ENCODE peak calls at places on chromosomes 6 and 20, in six cellular contexts. N is Right ventricle myocardium superior; G is hypothalamus; W is LHCN-M2; Y is activated effector memory CD4-positive, alpha-beta T cell treated with anti-CD3 and anti-CD28 coated beads, Interleukin-2, amount 50 U/mL, for 16 hours; Z is mesothelial cell of epicardium. I is an unnamed sample.

GRCh38 chr6:10205892-10206291 is 209.0 kb downstream of the TFAP2A start:
- DNase-seq in N (no peak), Y (no peak), G (no peak), W (no peak), Z (no peak), I (no peak)

GRCh38 chr6:154479388-154480143 is 30.9 kb downstream of the CNKSR3 start:
- DNase-seq in Z (no peak), Y (no peak), W (no peak), N (no peak), G (no peak), I (peak)

GRCh38 chr6:110323004-110323657 is 35.0 kb downstream of the METTL24 start:
- DNase-seq in G (no peak), Y (no peak), W (no peak), N (no peak), Z (no peak), I (no peak)

GRCh38 chr6:43096451-43097097 is 20.5 kb downstream of the PTK7 start:
- DNase-seq in G (peak), Z (no peak), N (no peak), Y (no peak), W (peak), I (peak)

GRCh38 chr20:5786930-5787826 is 37.0 kb downstream of the SHLD1 start:
- DNase-seq in N (no peak), Y (no peak), Z (no peak), W (peak), G (no peak), I (peak)

GRCh38 chr20:62808211-62808865 is 3.7 kb downstream of the OGFR start:
- DNase-seq in N (peak), G (peak), Z (no peak), W (peak), Y (peak), I (peak)

GRCh38 chr6:122400121-122400450 is 634 bp downstream of the HSF2 start:
- DNase-seq in Y (no peak), W (no peak), G (no peak), Z (no peak), N (no peak), I (peak)

GRCh38 chr6:146972526-146972925 is 231.7 kb upstream of the STXBP5 start:
- DNase-seq in N (no peak), Z (no peak), W (peak), G (no peak), Y (no peak), I (no peak)

GRCh38 chr6:131761061-131761761 is 46.6 kb upstream of the ENPP1 start:
- DNase-seq in W (peak), Z (no peak), Y (no peak), G (no peak), N (no peak), I (peak)

GRCh38 chr6:98764378-98764911 is 69.9 kb upstream of the POU3F2 start:
- DNase-seq in G (no peak), W (peak), N (no peak), Y (no peak), Z (no peak), I (peak)

GRCh38 chr6:40898073-40898472 is 140.9 kb downstream of the UNC5CL start:
- DNase-seq in G (no peak), N (no peak), Y (no peak), W (no peak), Z (no peak), I (no peak)

GRCh38 chr20:24136659-24137246 is 148.2 kb upstream of the GGTLC1 start:
- DNase-seq in G (no peak), W (no peak), Z (no peak), N (no peak), Y (no peak), I (no peak)